ENCODE peak calls at places on chromosomes 1 and 21, in nine cellular contexts. M, J, X, V, P, G, Y, F and U are unnamed samples.
A peak's percentile ranks its signal among the peaks of the same experiment; 100 is the strongest.

GRCh38 chr1:15885701-15886612 is 38.5 kb downstream of the SPEN start:
- DNase-seq in X (peak; percentile 18), G (peak; percentile 95), V (peak; percentile 55), F (peak; percentile 86), J (peak; percentile 99), Y (peak; percentile 97), M (peak; percentile 98), P (no peak), U (peak; percentile 93)

GRCh38 chr21:34846214-34846575 is 177.4 kb downstream of the CLIC6 start:
- DNase-seq in M (no peak), V (no peak), G (no peak), P (no peak), J (no peak), X (no peak), Y (no peak), F (no peak), U (no peak)

GRCh38 chr21:44870748-44871495 is 2.6 kb downstream of the PTTG1IP start:
- DNase-seq in P (no peak), Y (no peak), V (no peak), X (no peak), M (no peak), J (no peak), F (peak; percentile 73), G (peak; percentile 58), U (no peak)

GRCh38 chr1:45510972-45511527 is 10.6 kb downstream of the PRDX1 start:
- DNase-seq in P (no peak), X (no peak), J (no peak), V (no peak), F (no peak), Y (no peak), G (no peak), M (no peak), U (no peak)

GRCh38 chr1:30706528-30706927 is 16.9 kb downstream of the MATN1 start:
- DNase-seq in G (no peak), F (peak; percentile 23), P (no peak), V (no peak), X (no peak), M (peak; percentile 46), Y (peak; percentile 24), J (peak; percentile 54), U (peak; percentile 10)

GRCh38 chr1:42462828-42463763 is at the start of gene CCDC30:
- DNase-seq in X (peak; percentile 93), M (peak; percentile 98), J (peak; percentile 99), Y (peak; percentile 98), F (peak; percentile 98), P (peak; percentile 98), V (peak; percentile 95), G (peak; percentile 98), U (peak; percentile 93)

GRCh38 chr1:165882168-165882837 is 54.9 kb downstream of the UCK2 start:
- DNase-seq in J (no peak), M (no peak), P (no peak), Y (no peak), X (no peak), G (no peak), V (no peak), F (no peak), U (no peak)

GRCh38 chr1:54279457-54279856 is 79.5 kb downstream of the MRPL37 start:
- DNase-seq in J (no peak), P (no peak), V (no peak), M (no peak), Y (no peak), F (no peak), X (no peak), G (no peak), U (no peak)

GRCh38 chr1:205225901-205226765 is 1.6 kb upstream of the TMCC2 start:
- DNase-seq in X (no peak), F (peak; percentile 62), P (no peak), M (no peak), V (no peak), G (no peak), Y (no peak), J (no peak), U (no peak)

GRCh38 chr1:205227584-205228006 is at the start of gene TMCC2:
- DNase-seq in M (peak; percentile 89), P (peak; percentile 56), V (peak; percentile 97), G (peak; percentile 92), Y (peak; percentile 89), F (peak; percentile 81), J (peak; percentile 84), X (peak; percentile 68), U (peak; percentile 94)

GRCh38 chr1:205228052-205228451 is 306 bp downstream of the TMCC2 start:
- DNase-seq in X (no peak), Y (no peak), G (peak; percentile 49), M (no peak), F (peak; percentile 5), J (no peak), P (no peak), V (peak; percentile 41), U (no peak)

GRCh38 chr1:205226868-205227583 is 720 bp upstream of the TMCC2 start:
- DNase-seq in J (no peak), P (no peak), Y (peak; percentile 33), V (peak; percentile 62), X (no peak), G (no peak), F (peak; percentile 96), M (no peak), U (no peak)

DNA sequence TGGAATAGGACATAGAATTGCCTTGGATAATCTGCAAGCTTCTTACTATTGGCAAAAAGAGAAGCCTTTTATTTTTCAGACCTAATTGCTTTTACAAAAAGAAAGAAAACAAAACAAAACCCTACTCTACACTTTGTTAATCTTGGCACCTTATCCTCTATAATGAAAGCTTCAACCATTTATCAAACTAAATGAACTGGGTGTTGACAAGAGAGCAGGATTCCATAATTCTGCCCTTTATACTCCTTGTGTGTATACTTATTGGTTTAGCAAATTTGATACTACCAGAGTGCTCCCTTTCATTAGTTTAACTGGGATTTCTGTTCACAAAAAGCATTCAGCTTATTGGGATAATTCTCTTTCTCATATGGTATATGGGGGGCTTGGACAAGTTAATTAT is 3.0 kb upstream of the TMCC2 start:
- DNase-seq in G (no peak), M (no peak), P (no peak), F (no peak), J (no peak), X (no peak), Y (no peak), V (no peak), U (no peak)
- H3K27ac ChIP-seq in G (no peak overlapping the region), M (no peak overlapping the region), P (no peak overlapping the region), F (no peak overlapping the region), J (no peak overlapping the region), X (no peak overlapping the region), Y (no peak overlapping the region), V (no peak overlapping the region), U (no peak overlapping the region)

DNA sequence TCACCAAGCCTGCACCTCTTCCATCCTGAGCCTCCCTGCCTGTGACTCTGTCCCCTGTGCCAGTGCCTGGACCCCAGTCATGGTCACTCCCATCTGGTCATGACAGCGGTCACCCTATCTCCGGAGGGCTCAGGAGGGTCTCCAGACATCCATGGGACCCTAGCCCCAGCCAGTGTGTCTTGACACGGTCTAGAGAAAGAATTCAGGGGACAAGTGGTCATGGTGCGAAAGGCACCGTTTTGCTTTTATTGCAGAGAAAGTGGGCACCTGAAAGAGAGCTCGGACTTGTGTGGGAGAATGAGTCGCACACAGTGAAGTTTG is 4.7 kb upstream of the RIPK4 start:
- DNase-seq in P (no peak), X (no peak), G (no peak), Y (no peak), M (no peak), V (no peak), J (no peak), F (no peak), U (no peak)
- H3K27ac ChIP-seq in P (no peak overlapping the region), X (no peak overlapping the region), G (no peak overlapping the region), Y (no peak overlapping the region), M (no peak overlapping the region), V (no peak overlapping the region), J (no peak overlapping the region), F (no peak overlapping the region), U (no peak overlapping the region)

GRCh38 chr1:67688526-67689219 is 3.7 kb downstream of the GADD45A start:
- DNase-seq in J (no peak), G (no peak), P (no peak), X (no peak), V (no peak), M (no peak), Y (no peak), F (no peak), U (no peak)

GRCh38 chr1:67691712-67692111 is 6.7 kb downstream of the GADD45A start:
- DNase-seq in X (no peak), M (no peak), P (no peak), V (no peak), G (no peak), J (no peak), Y (no peak), F (no peak), U (no peak)

GRCh38 chr1:67689267-67690017 is 4.4 kb downstream of the GADD45A start:
- DNase-seq in P (no peak), F (peak; percentile 84), V (no peak), J (no peak), Y (no peak), M (no peak), X (no peak), G (no peak), U (no peak)

GRCh38 chr1:67690018-67690363 is 5.0 kb downstream of the GADD45A start:
- DNase-seq in F (no peak), V (no peak), Y (no peak), M (no peak), J (no peak), X (no peak), G (no peak), P (no peak), U (no peak)

GRCh38 chr1:67690411-67690810 is 5.4 kb downstream of the GADD45A start:
- DNase-seq in X (no peak), F (peak; percentile 64), M (no peak), P (no peak), J (no peak), G (no peak), V (no peak), Y (no peak), U (no peak)
- H3K27ac ChIP-seq in X (no peak overlapping the region), F (no peak overlapping the region), M (no peak overlapping the region), P (no peak overlapping the region), J (no peak overlapping the region), G (no peak overlapping the region), V (no peak overlapping the region), Y (no peak overlapping the region), U (no peak overlapping the region)

GRCh38 chr1:23369335-23370013 is at the start of gene ZNF436:
- DNase-seq in X (peak; percentile 21), F (peak; percentile 66), G (peak; percentile 76), Y (peak; percentile 87), V (no peak), M (peak; percentile 92), P (peak; percentile 34), J (peak; percentile 91), U (peak; percentile 70)

GRCh38 chr1:23370744-23371710 is 1.4 kb upstream of the ZNF436 start:
- DNase-seq in P (no peak), Y (peak; percentile 47), F (no peak), V (no peak), M (peak; percentile 57), J (no peak), X (no peak), G (no peak), U (no peak)

GRCh38 chr1:23370270-23370743 is 671 bp upstream of the ZNF436 start:
- DNase-seq in P (no peak), F (no peak), X (no peak), V (no peak), J (no peak), Y (no peak), G (no peak), M (no peak), U (no peak)

GRCh38 chr1:23372481-23372880 is 2.8 kb upstream of the ZNF436 start:
- DNase-seq in P (no peak), J (no peak), Y (no peak), F (no peak), M (no peak), G (no peak), V (no peak), X (no peak), U (no peak)

DNA sequence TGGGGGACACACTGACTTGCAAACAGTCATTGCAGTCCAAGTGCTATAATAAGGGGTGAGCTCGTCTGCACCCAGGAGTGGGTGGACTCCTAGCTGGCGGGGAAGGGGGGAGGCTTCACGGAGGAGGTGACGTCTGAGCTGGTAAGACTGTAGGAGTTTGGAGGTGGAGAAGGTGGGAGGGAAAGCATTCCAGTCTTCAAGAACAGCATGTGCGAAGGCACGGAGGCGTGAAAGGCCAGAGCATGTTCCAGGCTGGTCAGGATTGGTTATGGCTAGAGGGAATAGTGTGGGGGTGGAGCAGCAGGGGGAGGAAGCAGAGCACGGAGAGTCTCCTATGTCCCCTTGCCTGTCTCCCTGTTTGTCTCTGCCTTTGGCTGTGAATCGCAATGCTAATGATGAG is 2.4 kb upstream of the ZNF436 start:
- DNase-seq in F (no peak), J (no peak), V (no peak), P (no peak), M (no peak), Y (no peak), G (no peak), X (no peak), U (no peak)
- H3K27ac ChIP-seq in F (no peak overlapping the region), J (no peak overlapping the region), V (no peak overlapping the region), P (no peak overlapping the region), M (peak overlapping the region; percentile 97), Y (no peak overlapping the region), G (no peak overlapping the region), X (no peak overlapping the region), U (no peak overlapping the region)